ENCODE peak calls at places on chromosomes 13 and 19, in five cellular contexts. T, Y, W, F and E are unnamed samples.

GRCh38 chr13:30615851-30616311 is 1.8 kb upstream of the USPL1 start:
- DNase-seq in Y (no peak), T (peak), W (no peak), F (no peak), E (no peak)

GRCh38 chr19:45086453-45086852 is 6.5 kb upstream of the PPP1R37 start:
- DNase-seq in F (no peak), Y (no peak), T (no peak), W (no peak), E (no peak)

GRCh38 chr19:5803752-5804515 is 933 bp upstream of the NRTN start:
- DNase-seq in T (peak), Y (peak), F (peak), W (peak), E (peak)

GRCh38 chr19:4123615-4124568 is at the start of gene MAP2K2:
- DNase-seq in F (peak), Y (peak), W (peak), T (peak), E (peak)

GRCh38 chr19:58544591-58545285 is 874 bp downstream of the TRIM28 start:
- DNase-seq in F (peak), W (no peak), Y (no peak), T (no peak), E (peak)

GRCh38 chr19:34988119-34988518 is 12.0 kb upstream of the GRAMD1A start:
- DNase-seq in T (no peak), Y (no peak), W (no peak), F (no peak), E (no peak)

GRCh38 chr13:75544681-75545333 is 4.8 kb upstream of the UCHL3 start:
- DNase-seq in T (no peak), Y (no peak), W (no peak), F (no peak), E (no peak)

GRCh38 chr19:17205237-17206140 is 9.7 kb upstream of the USE1 start:
- DNase-seq in T (peak), F (peak), Y (peak), W (peak), E (peak)

GRCh38 chr19:1782501-1782900 is 29.2 kb downstream of the ONECUT3 start:
- DNase-seq in T (no peak), W (no peak), F (no peak), Y (no peak), E (no peak)